ENCODE peak calls at places on chromosomes 2 and 18, in nine cellular contexts. P, M, B, G, S, E, T, F and Y are unnamed samples.

GRCh38 chr18:43587538-43588153 is 310.4 kb upstream of the SYT4 start:
- DNase-seq in B (no peak), T (no peak), G (peak), E (peak), S (no peak), M (no peak), F (no peak), P (no peak), Y (no peak)

GRCh38 chr2:202091476-202091875 is 18.4 kb downstream of the KIAA2012 start:
- DNase-seq in S (no peak), G (no peak), T (no peak), E (no peak), P (no peak), F (no peak), M (no peak), B (no peak), Y (no peak)

GRCh38 chr18:48889981-48890735 is 60.6 kb downstream of the SMAD7 start:
- DNase-seq in T (no peak), G (no peak), B (no peak), S (no peak), M (no peak), E (no peak), P (no peak), F (no peak), Y (no peak)

GRCh38 chr2:32246911-32247310 is 17.8 kb downstream of the NLRC4 start:
- DNase-seq in M (no peak), G (no peak), B (no peak), F (no peak), P (no peak), S (no peak), T (no peak), E (no peak), Y (no peak)

GRCh38 chr2:94987074-94988020 is 38.2 kb upstream of the MAL start:
- DNase-seq in P (no peak), T (no peak), S (no peak), G (no peak), M (no peak), F (no peak), B (no peak), E (no peak), Y (no peak)

GRCh38 chr2:96510931-96511595 is 5.9 kb upstream of the NEURL3 start:
- DNase-seq in T (no peak), E (no peak), M (no peak), G (no peak), P (no peak), S (no peak), B (no peak), F (no peak), Y (no peak)

GRCh38 chr2:20091305-20091991 is 40.0 kb upstream of the LAPTM4A start:
- DNase-seq in M (peak), P (no peak), T (no peak), B (peak), G (peak), S (no peak), E (peak), F (no peak), Y (no peak)

GRCh38 chr2:37287966-37288365 is 36.7 kb downstream of the PRKD3 start:
- DNase-seq in E (no peak), P (no peak), G (no peak), M (no peak), S (no peak), B (no peak), F (no peak), T (no peak), Y (no peak)

GRCh38 chr2:85367180-85367579 is 12.6 kb downstream of the ELMOD3 start:
- DNase-seq in M (no peak), G (no peak), F (no peak), S (no peak), E (no peak), B (no peak), T (no peak), P (no peak), Y (no peak)

GRCh38 chr2:3703741-3704355 is 473 bp downstream of the DCDC2C start:
- DNase-seq in F (no peak), S (no peak), B (no peak), E (no peak), G (no peak), M (no peak), P (no peak), T (no peak), Y (no peak)

GRCh38 chr2:235283246-235283645 is 210.6 kb upstream of the AGAP1 start:
- DNase-seq in T (no peak), G (no peak), S (no peak), P (no peak), F (no peak), M (no peak), B (no peak), E (peak), Y (no peak)

GRCh38 chr2:26541401-26542193 is 63.7 kb upstream of the OTOF start:
- DNase-seq in T (no peak), E (no peak), S (no peak), P (no peak), G (no peak), F (no peak), B (no peak), M (no peak), Y (no peak)

GRCh38 chr2:157839162-157839801 is 36.8 kb downstream of the ACVR1 start:
- DNase-seq in G (peak), F (no peak), S (no peak), T (no peak), P (no peak), B (peak), M (no peak), E (peak), Y (no peak)

GRCh38 chr2:151277011-151277410 is 12.5 kb downstream of the NMI start:
- DNase-seq in P (no peak), M (no peak), B (no peak), G (no peak), T (no peak), F (no peak), S (no peak), E (no peak), Y (no peak)

GRCh38 chr2:162490052-162490717 is 146.3 kb downstream of the GCA start:
- DNase-seq in P (no peak), T (no peak), F (no peak), B (no peak), S (no peak), G (no peak), E (no peak), M (no peak), Y (no peak)

GRCh38 chr2:181946444-181947127 is 39.1 kb upstream of the PPP1R1C start:
- DNase-seq in T (no peak), F (no peak), E (no peak), S (no peak), M (no peak), G (no peak), P (no peak), B (no peak), Y (no peak)

GRCh38 chr18:49817947-49818346 is 4.6 kb upstream of the ACAA2 start:
- DNase-seq in E (no peak), F (no peak), P (no peak), T (no peak), B (no peak), S (no peak), G (no peak), M (no peak), Y (no peak)

GRCh38 chr2:136173126-136173525 is 55.2 kb upstream of the CXCR4 start:
- DNase-seq in B (no peak), T (no peak), F (no peak), M (no peak), E (no peak), S (no peak), P (no peak), G (no peak), Y (no peak)

GRCh38 chr2:28638102-28638501 is 113.5 kb upstream of the PPP1CB start:
- DNase-seq in E (no peak), B (no peak), G (no peak), S (no peak), M (no peak), T (no peak), F (no peak), P (no peak), Y (no peak)

GRCh38 chr2:119746836-119747235 is 12.9 kb upstream of the PTPN4 start:
- DNase-seq in B (no peak), E (peak), T (no peak), M (no peak), F (no peak), G (peak), P (no peak), S (no peak), Y (no peak)

GRCh38 chr18:24362757-24363156 is 34.9 kb downstream of the OSBPL1A start:
- DNase-seq in B (no peak), G (no peak), P (no peak), S (no peak), F (no peak), M (no peak), E (peak), T (no peak), Y (no peak)

GRCh38 chr2:44964704-44965343 is 23.3 kb downstream of the SIX3 start:
- DNase-seq in P (no peak), G (no peak), F (no peak), T (no peak), M (no peak), B (no peak), E (no peak), S (no peak), Y (no peak)

GRCh38 chr2:71864085-71864484 is 283.6 kb downstream of the CYP26B1 start:
- DNase-seq in E (no peak), P (no peak), S (no peak), G (no peak), T (no peak), M (no peak), F (peak), B (no peak), Y (no peak)

GRCh38 chr2:12881952-12882351 is 165.2 kb downstream of the TRIB2 start:
- DNase-seq in S (no peak), M (no peak), G (no peak), F (no peak), T (no peak), P (no peak), E (no peak), B (no peak), Y (no peak)

GRCh38 chr2:202171246-202171833 is 67.1 kb downstream of the SUMO1 start:
- DNase-seq in G (no peak), F (no peak), E (peak), M (no peak), S (no peak), T (no peak), P (no peak), B (no peak), Y (peak)

GRCh38 chr18:64100136-64100922 is 48.6 kb downstream of the LINC00305 start:
- DNase-seq in S (no peak), G (no peak), M (no peak), F (no peak), E (no peak), P (no peak), B (no peak), T (no peak), Y (no peak)

GRCh38 chr2:185433824-185434223 is 304.8 kb upstream of the FSIP2 start:
- DNase-seq in E (peak), G (peak), M (no peak), B (no peak), S (no peak), T (no peak), F (no peak), P (no peak), Y (no peak)

GRCh38 chr18:79525556-79526467 is 130.1 kb downstream of the NFATC1 start:
- DNase-seq in S (no peak), G (peak), F (peak), E (no peak), B (peak), T (no peak), P (no peak), M (no peak), Y (peak)

GRCh38 chr2:168526641-168527040 is 70.6 kb downstream of the CERS6 start:
- DNase-seq in E (no peak), F (no peak), B (peak), T (no peak), G (peak), S (no peak), P (no peak), M (no peak), Y (no peak)
- H3K4me3 ChIP-seq in E (no peak), F (no peak), B (no peak), T (no peak), G (no peak), S (no peak), P (no peak), M (no peak), Y (no peak)

GRCh38 chr2:1855150-1855549 is 110.8 kb upstream of the PXDN start:
- DNase-seq in F (no peak), E (peak), S (no peak), P (no peak), G (no peak), M (no peak), B (no peak), T (no peak), Y (peak)
- H3K4me3 ChIP-seq in F (no peak), E (peak), S (no peak), P (no peak), G (no peak), M (no peak), B (no peak), T (no peak), Y (peak)

GRCh38 chr18:75324211-75324610 is 103.3 kb downstream of the SMIM21 start:
- DNase-seq in M (no peak), F (no peak), E (no peak), P (no peak), S (no peak), T (no peak), B (no peak), G (no peak), Y (no peak)
- H3K4me3 ChIP-seq in M (no peak), F (no peak), E (no peak), P (no peak), S (no peak), T (no peak), B (no peak), G (no peak), Y (no peak)

GRCh38 chr2:66576381-66577330 is 141.7 kb downstream of the MEIS1 start:
- DNase-seq in F (no peak), T (no peak), S (no peak), P (no peak), B (peak), G (peak), M (no peak), E (peak), Y (no peak)

GRCh38 chr2:66574701-66575624 is 140.0 kb downstream of the MEIS1 start:
- DNase-seq in P (no peak), F (peak), G (peak), S (no peak), M (no peak), T (no peak), E (peak), B (peak), Y (no peak)

GRCh38 chr2:66577331-66578041 is 142.6 kb downstream of the MEIS1 start:
- DNase-seq in S (no peak), P (no peak), B (no peak), E (no peak), M (no peak), F (no peak), T (no peak), G (no peak), Y (no peak)

GRCh38 chr2:66573866-66574265 is 138.9 kb downstream of the MEIS1 start:
- DNase-seq in E (peak), P (no peak), B (no peak), G (no peak), T (no peak), F (no peak), M (no peak), S (no peak), Y (no peak)

DNA sequence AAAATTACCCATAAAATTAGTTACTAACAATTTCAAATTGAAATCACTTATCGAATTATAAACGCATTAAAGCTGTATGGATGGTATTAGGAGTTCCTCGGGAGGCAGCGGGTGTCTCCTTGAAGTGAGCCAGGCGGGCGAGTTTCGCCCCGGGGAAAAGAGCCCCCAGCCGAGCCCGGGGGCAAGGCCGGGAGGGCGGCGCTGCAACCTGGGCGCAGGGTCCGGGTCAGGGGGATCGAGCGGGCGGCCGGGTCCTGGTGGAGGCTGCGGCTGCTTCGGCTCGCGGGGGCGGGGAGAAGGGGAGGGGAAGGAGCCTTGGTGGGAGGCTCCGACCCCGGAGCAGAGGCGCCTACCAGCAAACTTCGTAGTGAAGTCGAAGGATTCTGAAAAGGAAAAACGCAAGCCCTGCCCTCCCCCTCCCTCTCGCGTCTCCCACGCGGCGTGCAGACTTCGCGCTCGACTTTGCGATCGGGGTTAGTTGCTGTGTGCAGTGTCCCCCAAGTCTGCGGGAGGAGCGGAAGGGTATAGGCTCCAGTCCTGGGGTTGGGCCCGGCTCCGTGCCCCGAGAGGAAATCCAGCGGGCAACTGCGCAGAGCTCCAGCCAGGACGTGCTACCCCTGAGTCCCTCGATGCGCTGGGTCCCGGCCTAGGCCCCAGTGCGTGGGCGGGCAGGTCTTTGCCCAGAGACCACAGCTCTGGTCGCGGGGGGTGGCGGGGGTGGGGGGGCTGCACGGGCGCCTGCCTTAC is 140.9 kb downstream of the MEIS1 start:
- DNase-seq in P (no peak), E (peak), B (peak), S (no peak), M (no peak), F (no peak), G (peak), T (no peak), Y (no peak)
- H3K4me3 ChIP-seq in P (no peak), E (peak), B (peak), S (no peak), M (peak), F (peak), G (peak), T (no peak), Y (peak)

DNA sequence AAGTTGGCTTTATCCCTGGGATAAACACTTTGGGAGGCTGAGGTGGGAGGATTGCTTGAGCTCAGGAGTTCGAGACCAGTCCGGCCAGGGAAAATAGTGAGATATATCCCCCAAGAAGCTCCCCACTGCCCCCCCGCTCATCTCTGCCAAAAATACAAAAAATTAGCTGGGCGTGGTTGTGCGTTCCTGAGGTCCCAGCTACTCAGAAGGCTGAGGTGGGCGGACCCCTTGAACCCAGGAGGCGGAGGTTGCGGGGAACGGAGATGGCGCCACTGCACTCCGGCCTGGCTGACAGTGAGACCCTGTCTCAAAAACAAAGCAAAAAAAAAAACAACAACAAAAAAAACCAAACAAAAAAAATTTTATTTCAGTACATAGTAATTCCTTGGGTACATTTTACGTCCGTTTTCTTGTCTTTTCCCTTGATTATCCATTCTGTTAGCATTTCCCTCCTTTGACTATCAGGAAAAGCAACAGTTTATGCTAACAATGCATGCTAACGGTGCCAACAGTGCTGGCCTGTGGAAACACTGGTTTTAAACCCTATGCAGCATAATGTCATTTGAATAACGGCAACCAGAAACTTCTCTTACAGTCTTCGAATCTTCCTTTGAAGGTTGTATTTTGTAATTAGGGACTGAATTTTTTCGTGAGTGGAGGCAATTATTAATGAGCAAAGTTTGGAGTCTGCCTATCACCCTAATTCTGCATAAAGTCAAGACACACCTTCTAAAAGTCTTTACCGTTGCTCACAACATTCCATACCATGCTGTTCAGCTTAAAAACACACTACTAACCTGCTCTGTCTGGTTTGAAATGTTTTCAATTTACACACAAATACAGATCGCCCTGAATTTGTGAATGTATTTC is 753 bp upstream of the MIB1 start:
- DNase-seq in T (no peak), B (peak), G (peak), E (no peak), M (no peak), P (no peak), F (no peak), S (no peak), Y (no peak)
- H3K4me3 ChIP-seq in T (peak), B (peak), G (peak), E (peak), M (peak), P (peak), F (peak), S (peak), Y (peak)